ENCODE peak calls at places on chromosome 6, in ten cellular contexts. One of them, this sample, is unnamed.

GRCh38 chr6:67129780-67130179 is 1422.8 kb upstream of the EYS start:
- DNase-seq in mammary epithelial cell: no peak
- DNase-seq in fibroblast of pulmonary artery: peak
- DNase-seq in heart left ventricle: no peak
- DNase-seq in cardiac muscle cell: peak
- DNase-seq in PC-9: no peak
- DNase-seq in WTC11: no peak
- DNase-seq in mesothelial cell of epicardium: no peak
- DNase-seq in brain microvascular endothelial cell: no peak
- DNase-seq in ovary: no peak
- DNase-seq in this sample: no peak

GRCh38 chr6:36443498-36443844 is 671 bp downstream of the KCTD20 start:
- DNase-seq in mammary epithelial cell: no peak
- DNase-seq in fibroblast of pulmonary artery: no peak
- DNase-seq in heart left ventricle: no peak
- DNase-seq in cardiac muscle cell: no peak
- DNase-seq in PC-9: no peak
- DNase-seq in WTC11: no peak
- DNase-seq in mesothelial cell of epicardium: no peak
- DNase-seq in brain microvascular endothelial cell: no peak
- DNase-seq in ovary: no peak
- DNase-seq in this sample: no peak

GRCh38 chr6:32843979-32844838 is at the start of gene PSMB8:
- DNase-seq in mammary epithelial cell: peak
- DNase-seq in fibroblast of pulmonary artery: peak
- DNase-seq in heart left ventricle: peak
- DNase-seq in cardiac muscle cell: peak
- DNase-seq in PC-9: peak
- DNase-seq in WTC11: peak
- DNase-seq in mesothelial cell of epicardium: peak
- DNase-seq in brain microvascular endothelial cell: peak
- DNase-seq in ovary: peak
- DNase-seq in this sample: peak

GRCh38 chr6:145626857-145627256 is 108.5 kb downstream of the EPM2A start:
- DNase-seq in mammary epithelial cell: no peak
- DNase-seq in fibroblast of pulmonary artery: peak
- DNase-seq in heart left ventricle: peak
- DNase-seq in cardiac muscle cell: peak
- DNase-seq in PC-9: no peak
- DNase-seq in WTC11: no peak
- DNase-seq in mesothelial cell of epicardium: no peak
- DNase-seq in brain microvascular endothelial cell: no peak
- DNase-seq in ovary: no peak
- DNase-seq in this sample: no peak

GRCh38 chr6:28981833-28982475 is 23.2 kb downstream of the ZNF311 start:
- DNase-seq in mammary epithelial cell: peak
- DNase-seq in fibroblast of pulmonary artery: peak
- DNase-seq in heart left ventricle: peak
- DNase-seq in cardiac muscle cell: peak
- DNase-seq in PC-9: peak
- DNase-seq in WTC11: peak
- DNase-seq in mesothelial cell of epicardium: no peak
- DNase-seq in brain microvascular endothelial cell: peak
- DNase-seq in ovary: peak
- DNase-seq in this sample: peak

GRCh38 chr6:108560463-108561308 is at the start of gene FOXO3:
- DNase-seq in mammary epithelial cell: peak
- DNase-seq in fibroblast of pulmonary artery: peak
- DNase-seq in heart left ventricle: peak
- DNase-seq in cardiac muscle cell: peak
- DNase-seq in PC-9: peak
- DNase-seq in WTC11: peak
- DNase-seq in mesothelial cell of epicardium: peak
- DNase-seq in brain microvascular endothelial cell: peak
- DNase-seq in ovary: peak
- DNase-seq in this sample: peak

GRCh38 chr6:15861486-15861885 is 198.7 kb upstream of the DTNBP1 start:
- DNase-seq in mammary epithelial cell: no peak
- DNase-seq in fibroblast of pulmonary artery: no peak
- DNase-seq in heart left ventricle: no peak
- DNase-seq in cardiac muscle cell: no peak
- DNase-seq in PC-9: no peak
- DNase-seq in WTC11: no peak
- DNase-seq in mesothelial cell of epicardium: no peak
- DNase-seq in brain microvascular endothelial cell: no peak
- DNase-seq in ovary: no peak
- DNase-seq in this sample: no peak

GRCh38 chr6:141988327-141988726 is 144.4 kb upstream of the GJE1 start:
- DNase-seq in mammary epithelial cell: no peak
- DNase-seq in fibroblast of pulmonary artery: no peak
- DNase-seq in heart left ventricle: no peak
- DNase-seq in cardiac muscle cell: no peak
- DNase-seq in PC-9: no peak
- DNase-seq in WTC11: no peak
- DNase-seq in mesothelial cell of epicardium: no peak
- DNase-seq in brain microvascular endothelial cell: no peak
- DNase-seq in ovary: no peak
- DNase-seq in this sample: no peak

GRCh38 chr6:31729979-31730630 is 1.0 kb upstream of the DDAH2 start:
- DNase-seq in mammary epithelial cell: peak
- DNase-seq in fibroblast of pulmonary artery: peak
- DNase-seq in heart left ventricle: peak
- DNase-seq in cardiac muscle cell: peak
- DNase-seq in PC-9: peak
- DNase-seq in WTC11: peak
- DNase-seq in mesothelial cell of epicardium: peak
- DNase-seq in brain microvascular endothelial cell: peak
- DNase-seq in ovary: peak
- DNase-seq in this sample: peak

GRCh38 chr6:112370946-112371345 is 23.8 kb downstream of the RFPL4B start:
- DNase-seq in mammary epithelial cell: no peak
- DNase-seq in fibroblast of pulmonary artery: no peak
- DNase-seq in heart left ventricle: no peak
- DNase-seq in cardiac muscle cell: peak
- DNase-seq in PC-9: no peak
- DNase-seq in WTC11: no peak
- DNase-seq in mesothelial cell of epicardium: no peak
- DNase-seq in brain microvascular endothelial cell: no peak
- DNase-seq in ovary: no peak
- DNase-seq in this sample: no peak

DNA sequence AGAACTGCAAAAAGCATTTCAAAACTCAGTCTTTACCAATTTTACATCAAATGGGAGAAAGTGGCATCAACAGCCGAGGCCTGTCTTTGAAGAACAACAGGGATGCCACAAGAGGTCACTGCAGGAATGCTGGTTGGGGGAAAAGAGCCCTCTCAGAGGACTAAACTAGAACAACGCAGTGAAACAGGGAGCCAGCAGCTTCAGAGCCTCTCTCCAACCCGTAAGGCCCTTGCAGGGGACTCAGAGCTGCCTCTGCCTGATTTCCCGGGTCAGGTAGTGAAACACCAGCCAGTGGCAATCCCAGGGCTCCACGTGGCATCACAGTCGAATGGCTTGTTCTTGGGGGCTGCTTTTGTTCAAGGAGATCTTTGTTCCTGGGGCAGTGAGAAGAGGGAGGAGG is 55.0 kb upstream of the KCNK16 start:
- DNase-seq in mammary epithelial cell: peak
- DNase-seq in fibroblast of pulmonary artery: peak
- DNase-seq in heart left ventricle: peak
- DNase-seq in cardiac muscle cell: peak
- DNase-seq in PC-9: peak
- DNase-seq in WTC11: peak
- DNase-seq in mesothelial cell of epicardium: peak
- DNase-seq in brain microvascular endothelial cell: peak
- DNase-seq in ovary: peak
- DNase-seq in this sample: no peak
- TF ChIP-seq CTCF in mammary epithelial cell: peak
- TF ChIP-seq CTCF in fibroblast of pulmonary artery: peak
- TF ChIP-seq CTCF in heart left ventricle: peak
- TF ChIP-seq CTCF in cardiac muscle cell: peak
- TF ChIP-seq CTCF in PC-9: peak
- TF ChIP-seq CTCF in WTC11: peak
- TF ChIP-seq CTCF in mesothelial cell of epicardium: no peak
- TF ChIP-seq CTCF in brain microvascular endothelial cell: peak
- TF ChIP-seq CTCF in ovary: peak
- TF ChIP-seq CTCF in this sample: no peak

GRCh38 chr6:76684881-76685280 is 612.4 kb upstream of the IMPG1 start:
- DNase-seq in mammary epithelial cell: no peak
- DNase-seq in fibroblast of pulmonary artery: peak
- DNase-seq in heart left ventricle: no peak
- DNase-seq in cardiac muscle cell: peak
- DNase-seq in PC-9: no peak
- DNase-seq in WTC11: no peak
- DNase-seq in mesothelial cell of epicardium: no peak
- DNase-seq in brain microvascular endothelial cell: peak
- DNase-seq in ovary: no peak
- DNase-seq in this sample: no peak

GRCh38 chr6:76683985-76684384 is 611.5 kb upstream of the IMPG1 start:
- DNase-seq in mammary epithelial cell: no peak
- DNase-seq in fibroblast of pulmonary artery: no peak
- DNase-seq in heart left ventricle: no peak
- DNase-seq in cardiac muscle cell: no peak
- DNase-seq in PC-9: no peak
- DNase-seq in WTC11: peak
- DNase-seq in mesothelial cell of epicardium: no peak
- DNase-seq in brain microvascular endothelial cell: no peak
- DNase-seq in ovary: no peak
- DNase-seq in this sample: no peak

GRCh38 chr6:76681781-76682180 is 609.3 kb upstream of the IMPG1 start:
- DNase-seq in mammary epithelial cell: no peak
- DNase-seq in fibroblast of pulmonary artery: peak
- DNase-seq in heart left ventricle: no peak
- DNase-seq in cardiac muscle cell: peak
- DNase-seq in PC-9: no peak
- DNase-seq in WTC11: no peak
- DNase-seq in mesothelial cell of epicardium: no peak
- DNase-seq in brain microvascular endothelial cell: peak
- DNase-seq in ovary: no peak
- DNase-seq in this sample: no peak

GRCh38 chr6:76677017-76677416 is 604.6 kb upstream of the IMPG1 start:
- DNase-seq in mammary epithelial cell: no peak
- DNase-seq in fibroblast of pulmonary artery: no peak
- DNase-seq in heart left ventricle: no peak
- DNase-seq in cardiac muscle cell: no peak
- DNase-seq in PC-9: no peak
- DNase-seq in WTC11: no peak
- DNase-seq in mesothelial cell of epicardium: no peak
- DNase-seq in brain microvascular endothelial cell: no peak
- DNase-seq in ovary: no peak
- DNase-seq in this sample: no peak

GRCh38 chr6:76682842-76683241 is 610.4 kb upstream of the IMPG1 start:
- DNase-seq in mammary epithelial cell: no peak
- DNase-seq in fibroblast of pulmonary artery: peak
- DNase-seq in heart left ventricle: no peak
- DNase-seq in cardiac muscle cell: peak
- DNase-seq in PC-9: no peak
- DNase-seq in WTC11: no peak
- DNase-seq in mesothelial cell of epicardium: no peak
- DNase-seq in brain microvascular endothelial cell: no peak
- DNase-seq in ovary: no peak
- DNase-seq in this sample: no peak
- TF ChIP-seq CTCF in mammary epithelial cell: peak
- TF ChIP-seq CTCF in fibroblast of pulmonary artery: peak
- TF ChIP-seq CTCF in heart left ventricle: peak
- TF ChIP-seq CTCF in cardiac muscle cell: peak
- TF ChIP-seq CTCF in PC-9: peak
- TF ChIP-seq CTCF in WTC11: peak
- TF ChIP-seq CTCF in mesothelial cell of epicardium: peak
- TF ChIP-seq CTCF in brain microvascular endothelial cell: peak
- TF ChIP-seq CTCF in ovary: no peak
- TF ChIP-seq CTCF in this sample: no peak

GRCh38 chr6:76633259-76633658 is 560.8 kb upstream of the IMPG1 start:
- DNase-seq in mammary epithelial cell: no peak
- DNase-seq in fibroblast of pulmonary artery: no peak
- DNase-seq in heart left ventricle: no peak
- DNase-seq in cardiac muscle cell: no peak
- DNase-seq in PC-9: no peak
- DNase-seq in WTC11: peak
- DNase-seq in mesothelial cell of epicardium: no peak
- DNase-seq in brain microvascular endothelial cell: no peak
- DNase-seq in ovary: no peak
- DNase-seq in this sample: no peak
- TF ChIP-seq CTCF in mammary epithelial cell: no peak
- TF ChIP-seq CTCF in fibroblast of pulmonary artery: no peak
- TF ChIP-seq CTCF in heart left ventricle: no peak
- TF ChIP-seq CTCF in cardiac muscle cell: no peak
- TF ChIP-seq CTCF in PC-9: no peak
- TF ChIP-seq CTCF in WTC11: peak
- TF ChIP-seq CTCF in mesothelial cell of epicardium: no peak
- TF ChIP-seq CTCF in brain microvascular endothelial cell: peak
- TF ChIP-seq CTCF in ovary: no peak
- TF ChIP-seq CTCF in this sample: no peak

GRCh38 chr6:42563697-42564495 is at the start of gene UBR2:
- DNase-seq in mammary epithelial cell: peak
- DNase-seq in fibroblast of pulmonary artery: peak
- DNase-seq in heart left ventricle: peak
- DNase-seq in cardiac muscle cell: peak
- DNase-seq in PC-9: peak
- DNase-seq in WTC11: peak
- DNase-seq in mesothelial cell of epicardium: peak
- DNase-seq in brain microvascular endothelial cell: peak
- DNase-seq in ovary: peak
- DNase-seq in this sample: peak
- TF ChIP-seq CTCF in mammary epithelial cell: peak
- TF ChIP-seq CTCF in fibroblast of pulmonary artery: peak
- TF ChIP-seq CTCF in heart left ventricle: peak
- TF ChIP-seq CTCF in cardiac muscle cell: peak
- TF ChIP-seq CTCF in PC-9: peak
- TF ChIP-seq CTCF in WTC11: peak
- TF ChIP-seq CTCF in mesothelial cell of epicardium: no peak
- TF ChIP-seq CTCF in brain microvascular endothelial cell: peak
- TF ChIP-seq CTCF in ovary: peak
- TF ChIP-seq CTCF in this sample: no peak

DNA sequence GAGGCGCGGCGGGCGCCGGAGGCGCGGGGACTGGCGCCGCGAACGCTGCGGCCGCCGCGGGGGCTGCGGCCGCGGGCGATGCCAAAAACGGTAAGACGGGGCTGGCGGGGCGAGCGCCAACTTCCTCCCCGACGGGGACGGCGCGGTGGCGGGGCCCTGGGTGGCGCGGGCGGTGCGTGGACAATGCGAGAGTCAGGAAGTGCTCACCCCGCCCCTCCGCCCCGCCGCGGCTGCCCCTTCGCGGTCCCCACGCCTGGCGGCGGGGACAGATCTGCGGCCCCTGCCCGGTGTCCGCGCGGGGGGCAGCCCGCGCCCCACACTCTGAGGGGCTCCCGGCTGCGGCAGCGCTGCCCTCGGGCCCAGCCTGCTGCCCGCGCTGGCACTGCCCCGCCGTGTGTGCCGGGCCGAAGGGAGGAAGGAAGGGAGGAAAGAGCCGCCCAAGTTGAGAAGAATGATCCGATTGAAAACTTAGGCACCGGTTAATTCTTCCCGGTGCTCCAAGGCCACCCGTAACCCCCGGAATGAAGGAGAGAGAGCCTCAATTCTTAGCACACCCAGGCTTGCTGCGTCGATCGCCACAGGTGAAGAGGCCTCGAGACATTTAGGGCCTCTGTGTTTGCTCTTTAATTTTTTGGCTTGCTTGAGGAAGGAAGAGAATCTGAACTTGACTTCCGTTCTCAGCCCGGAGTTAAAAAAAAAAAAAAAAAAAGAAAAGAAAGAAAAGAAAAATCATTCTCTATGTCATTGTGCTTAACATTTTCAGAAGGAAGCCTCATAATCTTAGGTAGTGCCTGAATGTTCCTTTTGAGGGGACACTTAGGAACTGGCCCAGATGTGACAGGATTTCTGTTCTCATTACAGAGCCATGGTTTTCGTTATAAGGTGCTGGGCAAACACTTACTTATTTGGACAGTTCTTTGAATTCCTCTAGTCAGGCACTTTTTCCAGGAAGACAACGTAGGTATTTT is 982 bp downstream of the HECA start:
- DNase-seq in mammary epithelial cell: peak
- DNase-seq in fibroblast of pulmonary artery: peak
- DNase-seq in heart left ventricle: peak
- DNase-seq in cardiac muscle cell: peak
- DNase-seq in PC-9: peak
- DNase-seq in WTC11: peak
- DNase-seq in mesothelial cell of epicardium: peak
- DNase-seq in brain microvascular endothelial cell: no peak
- DNase-seq in ovary: peak
- DNase-seq in this sample: peak
- TF ChIP-seq CTCF in mammary epithelial cell: no peak
- TF ChIP-seq CTCF in fibroblast of pulmonary artery: no peak
- TF ChIP-seq CTCF in heart left ventricle: no peak
- TF ChIP-seq CTCF in cardiac muscle cell: no peak
- TF ChIP-seq CTCF in PC-9: no peak
- TF ChIP-seq CTCF in WTC11: no peak
- TF ChIP-seq CTCF in mesothelial cell of epicardium: no peak
- TF ChIP-seq CTCF in brain microvascular endothelial cell: no peak
- TF ChIP-seq CTCF in ovary: no peak
- TF ChIP-seq CTCF in this sample: no peak